ENCODE peak calls at places on chromosome 11, in nine cellular contexts. D is cardiac muscle cell, F is prostate gland, E is Caco-2, S is AG09309, U is fibroblast of mammary gland, V is BE2C, Y is tibial nerve, Z is kidney epithelial cell. P is an unnamed sample.

GRCh38 chr11:78595431-78596130 is 20.9 kb upstream of the NARS2 start:
- DNase-seq in D (no peak), F (no peak), E (no peak), S (no peak), U (no peak), V (no peak), Y (no peak), Z (no peak), P (no peak)

GRCh38 chr11:79667377-79667776 is 226.5 kb upstream of the TENM4 start:
- DNase-seq in D (peak; percentile 6), F (no peak), E (no peak), S (no peak), U (no peak), V (no peak), Y (no peak), Z (no peak), P (no peak)

GRCh38 chr11:1757861-1758610 is 5.7 kb downstream of the CTSD start:
- DNase-seq in D (no peak), F (no peak), E (no peak), S (no peak), U (no peak), V (no peak), Y (no peak), Z (no peak), P (no peak)

GRCh38 chr11:70677232-70677916 is 279.0 kb downstream of the CTTN start:
- DNase-seq in D (no peak), F (no peak), E (no peak), S (no peak), U (no peak), V (no peak), Y (no peak), Z (no peak), P (no peak)

GRCh38 chr11:66718320-66718971 is 10.6 kb downstream of the SPTBN2 start:
- DNase-seq in D (peak; percentile 38), F (peak; percentile 80), E (no peak), S (no peak), U (no peak), V (no peak), Y (no peak), Z (no peak), P (no peak)

GRCh38 chr11:126340960-126341709 is 14.4 kb upstream of the ST3GAL4 start:
- DNase-seq in D (no peak), F (no peak), E (no peak), S (no peak), U (no peak), V (no peak), Y (no peak), Z (no peak), P (no peak)

GRCh38 chr11:15893080-15893492 is 463.3 kb downstream of the SOX6 start:
- DNase-seq in D (no peak), F (peak; percentile 33), E (no peak), S (peak; percentile 39), U (peak; percentile 3), V (no peak), Y (no peak), Z (peak; percentile 31), P (no peak)

GRCh38 chr11:74784234-74784633 is 35.6 kb downstream of the RNF169 start:
- DNase-seq in D (no peak), F (no peak), E (no peak), S (no peak), U (no peak), V (no peak), Y (no peak), Z (no peak), P (no peak)

GRCh38 chr11:57546869-57547518 is 9.6 kb downstream of the SMTNL1 start:
- DNase-seq in D (no peak), F (no peak), E (peak; percentile 58), S (no peak), U (peak; percentile 69), V (peak; percentile 9), Y (no peak), Z (no peak), P (peak; percentile 26)
- TF ChIP-seq CTCF in D (peak; percentile 19), F (no peak), E (no peak), S (peak; percentile 22), U (peak; percentile 24), V (no peak), Y (no peak), Z (peak; percentile 23), P (no peak)

DNA sequence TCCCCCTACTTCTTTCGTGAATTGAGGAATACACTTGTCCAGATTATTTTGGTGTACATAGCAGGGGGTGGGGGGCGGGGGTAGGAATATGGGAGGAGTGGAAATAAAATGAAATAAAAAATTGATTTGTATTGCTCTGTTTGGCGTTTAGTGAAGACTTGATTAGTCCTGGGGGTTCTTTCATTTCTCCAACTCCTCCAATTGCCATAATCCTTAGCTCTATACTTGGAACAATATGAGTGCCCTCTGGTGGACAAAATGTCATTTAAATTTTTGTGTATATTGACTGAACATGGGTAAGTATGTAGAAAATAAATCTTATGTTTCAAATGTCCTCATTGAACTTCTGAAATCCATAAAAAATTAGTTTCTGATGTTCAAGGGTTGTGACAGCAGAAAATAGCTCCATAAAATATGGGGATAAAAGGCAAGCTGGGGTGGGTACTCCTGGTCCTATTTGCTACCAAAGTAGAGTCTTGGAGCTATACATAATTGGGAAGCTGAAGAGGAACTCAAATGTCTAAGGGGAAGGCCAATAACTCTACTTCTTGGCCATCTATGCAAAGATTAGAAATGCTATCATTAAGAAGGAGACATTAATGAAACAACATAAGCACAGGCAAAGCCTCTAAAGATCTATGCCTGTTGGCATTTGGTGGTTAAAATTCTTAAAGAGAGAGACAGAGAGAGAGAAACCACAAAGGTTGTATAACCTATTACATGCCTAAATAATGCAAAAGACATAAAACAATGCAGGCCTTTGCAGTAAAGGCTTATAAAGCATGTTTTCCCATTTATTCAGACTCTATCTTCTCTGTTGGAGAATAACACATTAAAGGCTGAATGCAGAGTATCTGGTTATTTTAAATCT is 421.6 kb downstream of the METTL15 start:
- DNase-seq in D (peak; percentile 70), F (peak; percentile 12), E (no peak), S (peak; percentile 47), U (peak; percentile 77), V (peak; percentile 7), Y (no peak), Z (no peak), P (peak; percentile 59)
- TF ChIP-seq CTCF in D (peak; percentile 42), F (peak; percentile 34), E (peak; percentile 47), S (no peak), U (peak; percentile 43), V (peak; percentile 35), Y (peak; percentile 19), Z (no peak), P (peak; percentile 38)

GRCh38 chr11:122814401-122814800 is 23.9 kb upstream of the CRTAM start:
- DNase-seq in D (no peak), F (no peak), E (no peak), S (no peak), U (no peak), V (no peak), Y (no peak), Z (no peak), P (no peak)
- TF ChIP-seq CTCF in D (peak; percentile 30), F (no peak), E (peak; percentile 33), S (peak; percentile 10), U (peak; percentile 22), V (peak; percentile 39), Y (no peak), Z (no peak), P (no peak)

GRCh38 chr11:99325807-99326206 is 305.1 kb downstream of the CNTN5 start:
- DNase-seq in D (no peak), F (no peak), E (no peak), S (peak; percentile 29), U (peak; percentile 90), V (no peak), Y (no peak), Z (peak; percentile 7), P (peak; percentile 77)
- TF ChIP-seq CTCF in D (no peak), F (no peak), E (no peak), S (no peak), U (no peak), V (no peak), Y (no peak), Z (no peak), P (no peak)

DNA sequence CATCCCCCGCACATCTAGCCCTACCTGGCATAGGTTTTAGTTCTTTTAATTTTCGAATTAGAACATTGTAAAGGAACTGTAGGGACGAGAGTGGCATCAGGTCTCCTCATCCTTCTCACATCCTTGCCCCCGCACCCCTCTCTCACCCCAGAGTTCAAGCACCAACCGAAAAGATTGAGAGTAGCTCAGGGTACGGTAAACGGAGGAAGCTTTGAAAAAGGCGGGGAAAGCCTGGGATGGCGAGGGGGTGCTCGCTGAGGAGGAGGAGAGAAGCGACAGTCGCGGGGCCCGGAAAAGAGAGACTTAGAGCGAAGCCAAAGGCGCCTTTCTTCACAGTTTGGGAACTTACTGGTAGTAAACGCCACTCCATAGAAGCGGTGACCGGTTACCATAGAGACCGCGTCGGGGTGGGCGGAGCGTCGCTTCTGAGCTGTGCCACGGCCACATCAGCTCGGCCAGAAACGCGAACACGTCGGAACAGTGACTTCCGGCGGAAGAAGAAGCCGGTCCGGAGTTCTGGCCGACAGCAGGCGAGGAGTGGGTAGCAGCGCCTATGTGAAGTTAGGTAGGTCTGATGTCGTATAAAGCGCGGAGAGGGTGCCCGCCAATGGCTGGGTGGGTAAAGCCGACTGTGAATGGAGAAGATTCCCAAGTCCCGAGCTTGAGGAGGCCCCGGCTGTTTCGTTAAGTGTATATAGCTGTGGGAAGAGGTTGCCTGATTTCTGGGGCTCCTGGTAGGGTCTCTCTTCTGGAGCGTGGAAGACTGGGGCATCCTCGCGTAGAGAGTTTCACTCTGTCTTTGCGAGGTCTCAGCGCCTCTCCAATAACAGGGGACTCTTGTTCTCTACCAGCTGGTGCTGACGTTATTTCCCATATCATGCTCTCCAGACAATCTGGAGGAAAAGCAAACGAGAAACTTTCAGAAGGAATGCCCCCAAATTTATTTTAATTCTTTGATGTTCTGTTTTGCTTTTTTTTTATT is at the start of the genes DCDC1 and DNAJC24:
- DNase-seq in D (peak; percentile 97), F (peak; percentile 87), E (peak; percentile 92), S (peak; percentile 57), U (peak; percentile 90), V (peak; percentile 84), Y (peak; percentile 71), Z (peak; percentile 64), P (peak; percentile 89)
- TF ChIP-seq CTCF in D (no peak), F (no peak), E (no peak), S (no peak), U (no peak), V (no peak), Y (no peak), Z (no peak), P (no peak)

GRCh38 chr11:119486016-119486415 is 63.0 kb upstream of the THY1 start:
- DNase-seq in D (no peak), F (no peak), E (no peak), S (no peak), U (no peak), V (no peak), Y (no peak), Z (no peak), P (no peak)
- TF ChIP-seq CTCF in D (no peak), F (no peak), E (no peak), S (no peak), U (no peak), V (no peak), Y (no peak), Z (no peak), P (no peak)